ENCODE peak calls at places on chromosomes 16 and 17, in nine cellular contexts. N, K, A, S, P, U, H, B and T are unnamed samples.

GRCh38 chr16:2663553-2664521 is 18.5 kb upstream of the KCTD5 start:
- DNase-seq in N (no peak), K (no peak), A (no peak), S (no peak), P (peak), U (no peak), H (peak), B (no peak), T (no peak)

GRCh38 chr17:46857600-46857999 is 6.2 kb downstream of the WNT9B start:
- DNase-seq in N (no peak), K (no peak), A (no peak), S (no peak), P (no peak), U (no peak), H (no peak), B (no peak), T (no peak)

GRCh38 chr16:24670623-24671454 is 58.6 kb upstream of the TNRC6A start:
- DNase-seq in N (peak), K (peak), A (no peak), S (peak), P (no peak), U (peak), H (peak), B (no peak), T (peak)

GRCh38 chr17:82317394-82318168 is at the start of gene CD7:
- DNase-seq in N (no peak), K (no peak), A (no peak), S (no peak), P (peak), U (no peak), H (no peak), B (peak), T (no peak)

GRCh38 chr17:28406478-28406824 is 439 bp upstream of the SLC46A1 start:
- DNase-seq in N (no peak), K (no peak), A (no peak), S (no peak), P (no peak), U (no peak), H (peak), B (no peak), T (no peak)

GRCh38 chr16:23999663-24000062 is 163.9 kb downstream of the PRKCB start:
- DNase-seq in N (no peak), K (no peak), A (no peak), S (no peak), P (peak), U (no peak), H (peak), B (no peak), T (no peak)

GRCh38 chr16:3906363-3906762 is 25.9 kb upstream of the CREBBP start:
- DNase-seq in N (no peak), K (no peak), A (no peak), S (no peak), P (no peak), U (no peak), H (no peak), B (no peak), T (no peak)

GRCh38 chr17:19383681-19384470 is 3.1 kb downstream of the MFAP4 start:
- DNase-seq in N (no peak), K (peak), A (no peak), S (peak), P (no peak), U (no peak), H (no peak), B (no peak), T (no peak)

GRCh38 chr16:15704545-15704987 is 54.5 kb downstream of the NDE1 start:
- DNase-seq in N (peak), K (peak), A (peak), S (peak), P (peak), U (peak), H (peak), B (peak), T (peak)

GRCh38 chr16:49463529-49463928 is 89.9 kb downstream of the C16orf78 start:
- DNase-seq in N (no peak), K (no peak), A (peak), S (no peak), P (peak), U (no peak), H (no peak), B (peak), T (no peak)

GRCh38 chr17:38727661-38728220 is 2.4 kb upstream of the CISD3 start:
- DNase-seq in N (no peak), K (no peak), A (no peak), S (no peak), P (peak), U (no peak), H (no peak), B (peak), T (no peak)

GRCh38 chr16:68088130-68088972 is 3.2 kb downstream of the NFATC3 start:
- DNase-seq in N (no peak), K (no peak), A (no peak), S (no peak), P (no peak), U (no peak), H (no peak), B (no peak), T (no peak)

GRCh38 chr17:49969134-49969759 is at the start of gene DLX4:
- DNase-seq in N (no peak), K (peak), A (no peak), S (peak), P (peak), U (no peak), H (no peak), B (peak), T (no peak)

GRCh38 chr17:43020789-43021738 is 1.1 kb downstream of the VAT1 start:
- DNase-seq in N (peak), K (peak), A (peak), S (peak), P (no peak), U (peak), H (peak), B (no peak), T (no peak)

GRCh38 chr17:44376124-44376523 is 12.5 kb upstream of the FAM171A2 start:
- DNase-seq in N (peak), K (peak), A (no peak), S (peak), P (no peak), U (no peak), H (no peak), B (no peak), T (no peak)

GRCh38 chr17:9158545-9159452 is 137.5 kb downstream of the NTN1 start:
- DNase-seq in N (no peak), K (no peak), A (no peak), S (peak), P (no peak), U (no peak), H (peak), B (no peak), T (no peak)

GRCh38 chr17:8048236-8048635 is 9.4 kb downstream of the ALOX15B start:
- DNase-seq in N (no peak), K (peak), A (no peak), S (no peak), P (no peak), U (no peak), H (no peak), B (no peak), T (no peak)

GRCh38 chr16:68452176-68452575 is 3.9 kb upstream of the SMPD3 start:
- DNase-seq in N (no peak), K (no peak), A (no peak), S (peak), P (no peak), U (no peak), H (no peak), B (no peak), T (no peak)

GRCh38 chr16:87698676-87699179 is 67.1 kb downstream of the KLHDC4 start:
- DNase-seq in N (no peak), K (no peak), A (no peak), S (no peak), P (peak), U (no peak), H (no peak), B (no peak), T (no peak)

GRCh38 chr17:73911726-73912359 is 267.6 kb upstream of the SDK2 start:
- DNase-seq in N (no peak), K (no peak), A (no peak), S (no peak), P (no peak), U (no peak), H (no peak), B (no peak), T (no peak)

GRCh38 chr16:86542756-86543750 is 12.0 kb downstream of the MTHFSD start:
- DNase-seq in N (no peak), K (peak), A (no peak), S (peak), P (no peak), U (no peak), H (no peak), B (no peak), T (no peak)

GRCh38 chr17:8479431-8479947 is 43.8 kb downstream of the NDEL1 start:
- DNase-seq in N (peak), K (no peak), A (peak), S (peak), P (no peak), U (peak), H (peak), B (no peak), T (peak)

GRCh38 chr16:80931985-80932720 is 74.5 kb downstream of the CMC2 start:
- DNase-seq in N (peak), K (peak), A (peak), S (peak), P (peak), U (no peak), H (peak), B (no peak), T (no peak)

GRCh38 chr16:85335584-85336492 is 223.6 kb upstream of the CIBAR2 start:
- DNase-seq in N (no peak), K (no peak), A (no peak), S (peak), P (no peak), U (no peak), H (no peak), B (no peak), T (no peak)

GRCh38 chr17:53570731-53571130 is 252.0 kb upstream of the KIF2B start:
- DNase-seq in N (no peak), K (no peak), A (no peak), S (no peak), P (no peak), U (no peak), H (no peak), B (no peak), T (no peak)

GRCh38 chr17:66548158-66548557 is 245.7 kb downstream of the PRKCA start:
- DNase-seq in N (no peak), K (no peak), A (no peak), S (no peak), P (peak), U (no peak), H (no peak), B (no peak), T (no peak)

GRCh38 chr17:12122091-12122490 is 101.4 kb downstream of the MAP2K4 start:
- DNase-seq in N (no peak), K (no peak), A (no peak), S (no peak), P (no peak), U (no peak), H (no peak), B (no peak), T (no peak)

GRCh38 chr16:85376292-85377095 is 236.6 kb upstream of the GSE1 start:
- DNase-seq in N (peak), K (peak), A (peak), S (no peak), P (no peak), U (no peak), H (no peak), B (no peak), T (peak)

GRCh38 chr17:48970224-48970623 is 1.8 kb upstream of the GIP start:
- DNase-seq in N (no peak), K (no peak), A (no peak), S (no peak), P (no peak), U (no peak), H (no peak), B (no peak), T (no peak)

GRCh38 chr17:14616508-14616907 is 315.6 kb downstream of the HS3ST3B1 start:
- DNase-seq in N (no peak), K (no peak), A (no peak), S (peak), P (no peak), U (no peak), H (peak), B (no peak), T (no peak)

GRCh38 chr16:533391-534088 is 6.0 kb downstream of the CAPN15 start:
- DNase-seq in N (no peak), K (no peak), A (no peak), S (no peak), P (no peak), U (no peak), H (no peak), B (no peak), T (no peak)

GRCh38 chr16:87653234-87653633 is 50.9 kb downstream of the JPH3 start:
- DNase-seq in N (no peak), K (no peak), A (no peak), S (no peak), P (peak), U (no peak), H (no peak), B (no peak), T (no peak)

GRCh38 chr16:64964126-64964540 is 157.7 kb downstream of the CDH11 start:
- DNase-seq in N (no peak), K (no peak), A (no peak), S (no peak), P (no peak), U (no peak), H (no peak), B (no peak), T (no peak)

DNA sequence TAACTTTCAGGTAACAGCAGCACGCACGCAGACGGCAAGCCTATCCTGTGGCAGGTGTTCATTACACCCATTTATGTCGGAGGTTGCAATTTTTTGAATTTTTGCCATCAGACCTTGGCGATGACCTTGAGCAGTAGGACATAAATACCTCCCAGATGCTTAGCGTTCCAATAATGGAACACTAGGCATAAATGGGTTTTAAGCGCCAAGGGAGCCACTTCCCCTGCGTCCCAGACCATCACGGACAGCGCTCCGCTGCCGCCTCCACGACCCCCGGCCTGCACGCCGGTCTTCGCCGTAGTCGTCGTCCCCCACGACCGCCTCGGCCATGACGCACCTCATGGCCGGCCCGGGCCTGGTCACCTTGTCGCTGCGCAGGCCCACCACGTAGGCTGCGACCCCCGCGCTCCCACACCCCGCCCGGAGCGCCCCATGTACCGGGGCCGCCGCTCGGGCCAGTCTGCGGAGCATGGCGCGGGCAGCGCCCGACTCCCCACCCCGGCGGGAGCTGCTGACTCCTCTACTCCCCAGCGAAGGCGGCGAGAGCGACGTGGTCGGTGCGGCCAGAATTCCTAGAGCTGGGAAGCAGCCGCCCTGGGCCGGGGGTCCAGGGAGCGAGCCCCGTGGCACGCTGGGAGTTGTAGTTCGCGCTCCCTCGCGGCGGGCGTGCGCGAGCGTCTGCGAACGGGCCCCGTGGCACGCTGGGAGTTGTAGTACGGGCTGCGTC is 22.7 kb downstream of the TMEM235 start:
- DNase-seq in N (peak), K (peak), A (peak), S (peak), P (peak), U (peak), H (peak), B (peak), T (peak)
- H3K27ac ChIP-seq in N (peak), K (no peak), A (peak), S (peak), P (peak), U (peak), H (no peak), B (peak), T (peak)

DNA sequence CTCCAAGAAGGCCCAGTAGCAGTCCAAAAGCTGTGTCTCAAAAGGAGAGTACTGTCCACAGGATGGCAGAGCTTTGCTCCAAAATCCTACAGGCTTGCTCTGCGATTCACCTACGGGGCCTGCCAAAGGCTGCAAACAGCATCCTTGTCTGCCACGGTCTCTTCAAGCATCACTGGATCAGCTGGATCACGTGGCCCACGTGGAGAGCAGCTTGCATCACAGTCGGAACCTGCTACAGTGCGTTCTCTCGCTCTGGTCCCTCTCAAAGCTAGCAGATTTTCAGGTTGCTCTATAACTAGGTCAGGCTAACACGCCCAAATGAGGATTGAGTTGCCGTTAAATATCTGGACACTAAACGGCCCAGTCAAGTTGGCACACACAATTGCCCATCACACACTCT is 8.4 kb upstream of the TIMM22 start:
- DNase-seq in N (no peak), K (peak), A (no peak), S (no peak), P (no peak), U (no peak), H (no peak), B (no peak), T (no peak)
- H3K27ac ChIP-seq in N (no peak), K (no peak), A (no peak), S (no peak), P (no peak), U (no peak), H (no peak), B (no peak), T (no peak)

DNA sequence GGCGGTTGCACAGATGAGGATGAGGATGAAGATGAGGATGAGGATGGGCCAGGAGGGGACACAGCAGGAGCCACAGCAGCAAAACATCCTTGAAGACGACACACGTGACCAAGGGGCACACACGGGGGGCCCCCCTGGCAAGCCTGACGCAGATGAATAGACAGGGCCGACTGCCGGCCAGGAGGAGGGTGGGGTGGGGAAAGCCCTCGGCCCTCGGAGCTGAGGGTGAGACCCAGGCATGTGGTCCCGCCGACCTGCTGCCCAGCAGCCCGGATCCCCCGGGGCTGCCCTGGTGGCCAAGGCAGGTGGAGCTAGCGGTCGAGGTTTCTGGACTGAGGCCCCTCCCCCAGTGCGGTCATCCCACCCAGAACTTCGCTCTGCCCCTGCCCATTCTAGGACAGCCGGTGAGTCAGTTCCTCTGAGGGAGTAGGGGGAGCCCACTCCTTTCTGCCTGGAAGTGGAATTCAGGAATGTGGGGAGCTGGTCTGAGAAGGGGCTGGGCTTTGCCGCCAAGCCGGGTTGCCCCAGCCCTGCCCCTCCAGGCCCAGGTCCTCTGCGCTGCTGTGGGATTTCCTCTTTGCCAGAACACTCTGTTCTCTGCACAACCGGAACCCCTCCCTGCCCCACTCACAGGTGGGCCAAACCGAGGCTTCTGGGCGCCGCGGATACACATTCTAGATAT is 9.9 kb downstream of the CYGB start:
- DNase-seq in N (peak), K (no peak), A (no peak), S (peak), P (peak), U (peak), H (peak), B (peak), T (peak)
- H3K27ac ChIP-seq in N (peak), K (no peak), A (peak), S (peak), P (peak), U (peak), H (peak), B (no peak), T (no peak)

DNA sequence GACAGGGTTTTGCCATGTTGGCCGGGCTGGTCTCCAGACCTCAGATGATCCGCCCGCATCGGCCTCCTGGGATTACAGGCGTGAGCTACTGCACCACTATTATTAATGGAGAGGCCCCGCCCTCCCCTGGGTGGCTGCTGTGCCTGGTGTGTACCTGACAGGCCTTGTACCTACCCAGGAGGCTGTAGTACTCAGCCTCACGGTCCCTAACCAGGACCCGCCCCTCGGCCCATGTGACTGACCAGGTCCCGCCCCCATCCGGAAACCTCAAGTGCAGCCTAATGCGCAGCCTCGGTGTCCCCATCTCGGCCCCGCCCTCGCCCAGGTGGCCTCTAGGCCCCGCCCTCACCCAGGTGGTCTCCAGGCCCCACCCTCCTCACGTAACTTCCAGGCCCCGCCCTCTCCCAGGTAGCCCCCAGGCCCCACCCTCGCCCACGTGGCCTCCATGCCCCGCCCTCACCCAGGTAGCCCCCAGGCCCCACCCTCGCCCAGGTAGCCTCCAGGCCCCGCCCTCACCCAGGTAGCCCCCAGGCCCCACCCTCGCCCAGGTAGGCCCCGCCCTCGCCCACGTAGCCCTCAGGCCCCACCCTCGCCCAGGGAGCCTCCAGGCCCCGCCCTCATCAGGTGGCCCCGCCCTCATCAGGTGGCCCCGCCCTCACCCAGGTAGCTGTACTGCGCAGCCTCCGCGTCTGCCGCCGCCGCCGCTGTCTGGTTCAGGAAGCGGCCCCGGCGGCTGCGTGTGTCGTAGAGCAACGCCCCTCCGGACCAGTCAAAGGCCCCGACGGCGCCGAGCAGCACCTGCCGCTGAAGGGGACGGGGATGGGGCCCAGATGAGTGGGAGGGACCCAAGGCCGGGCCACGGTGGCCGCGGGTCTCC is 31.0 kb downstream of the HASPIN start:
- DNase-seq in N (no peak), K (no peak), A (peak), S (peak), P (peak), U (no peak), H (peak), B (peak), T (no peak)
- H3K27ac ChIP-seq in N (no peak), K (no peak), A (peak), S (no peak), P (peak), U (no peak), H (peak), B (peak), T (no peak)

DNA sequence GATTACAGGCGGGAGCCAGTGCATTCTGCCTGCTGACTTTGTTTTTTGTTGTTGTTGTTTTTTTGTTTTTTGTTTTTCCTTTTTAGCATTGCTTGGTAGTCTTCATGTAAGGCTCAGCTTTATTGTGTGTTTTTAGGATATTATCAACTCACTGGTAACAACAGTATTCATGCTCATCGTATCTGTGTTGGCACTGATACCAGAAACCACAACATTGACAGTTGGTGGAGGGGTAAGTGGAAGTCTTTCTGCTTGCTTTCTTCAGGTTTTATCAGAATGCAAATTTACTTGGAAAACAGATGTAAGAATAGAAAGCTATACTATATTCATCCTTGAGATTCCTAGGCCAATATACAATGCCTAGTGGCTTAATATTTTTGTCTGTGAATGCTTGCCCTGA is 3.3 kb upstream of the CMTM1 start:
- DNase-seq in N (no peak), K (no peak), A (no peak), S (no peak), P (no peak), U (no peak), H (no peak), B (no peak), T (no peak)
- H3K27ac ChIP-seq in N (no peak), K (no peak), A (no peak), S (no peak), P (peak), U (no peak), H (no peak), B (no peak), T (no peak)